ENCODE peak calls at places on chromosomes 1 and 21, in six cellular contexts. K, G, C, B, M and I are unnamed samples.

GRCh38 chr1:153122831-153123421 is 9.6 kb upstream of the SPRR2F start:
- DNase-seq in G (no peak), M (no peak), K (no peak), B (no peak), C (no peak), I (no peak)

GRCh38 chr21:31455506-31455905 is 111.4 kb upstream of the TIAM1 start:
- DNase-seq in C (no peak), K (no peak), G (no peak), B (no peak), M (no peak), I (no peak)

GRCh38 chr1:31632649-31633048 is 12.0 kb downstream of the PEF1 start:
- DNase-seq in G (no peak), C (no peak), M (no peak), B (no peak), K (no peak), I (no peak)

GRCh38 chr21:42009018-42009830 is 936 bp downstream of the ZBTB21 start:
- DNase-seq in M (peak), B (peak), C (peak), G (peak), K (peak), I (peak)

GRCh38 chr1:52842643-52843310 is at the start of gene ZYG11A:
- DNase-seq in B (peak), G (peak), K (peak), C (peak), M (peak), I (peak)

GRCh38 chr1:26531651-26532131 is 2.1 kb downstream of the RPS6KA1 start:
- DNase-seq in K (no peak), C (no peak), B (no peak), M (no peak), G (no peak), I (no peak)

GRCh38 chr21:14273736-14274538 is 58.0 kb downstream of the RBM11 start:
- DNase-seq in K (no peak), C (no peak), B (no peak), G (no peak), M (no peak), I (peak)

GRCh38 chr1:194043984-194044755 is 857.8 kb upstream of the B3GALT2 start:
- DNase-seq in K (no peak), B (no peak), G (no peak), M (no peak), C (no peak), I (no peak)

GRCh38 chr21:25421327-25422028 is 185.8 kb downstream of the MRPL39 start:
- DNase-seq in M (peak), B (peak), G (no peak), C (peak), K (peak), I (peak)

GRCh38 chr1:109977225-109977624 is 7.3 kb upstream of the AHCYL1 start:
- DNase-seq in K (no peak), B (no peak), M (no peak), G (no peak), C (no peak), I (no peak)

GRCh38 chr1:114299331-114300005 is 145.8 kb upstream of the SYT6 start:
- DNase-seq in M (no peak), B (no peak), G (no peak), K (no peak), C (no peak), I (no peak)

GRCh38 chr1:219210067-219210466 is 36.4 kb downstream of the LYPLAL1 start:
- DNase-seq in K (no peak), B (no peak), G (no peak), M (no peak), C (no peak), I (no peak)

GRCh38 chr1:36367798-36368197 is 17.9 kb downstream of the STK40 start:
- DNase-seq in M (no peak), K (no peak), G (no peak), B (no peak), C (no peak), I (no peak)

GRCh38 chr1:6095511-6096242 is 50.0 kb downstream of the KCNAB2 start:
- DNase-seq in C (no peak), M (no peak), K (no peak), B (no peak), G (no peak), I (no peak)

GRCh38 chr1:242219905-242220304 is 221.0 kb upstream of the MAP1LC3C start:
- DNase-seq in B (no peak), G (no peak), K (no peak), C (no peak), M (no peak), I (no peak)

GRCh38 chr1:153683853-153684252 is 5.4 kb downstream of the NPR1 start:
- DNase-seq in K (no peak), G (no peak), C (no peak), B (no peak), M (no peak), I (no peak)

GRCh38 chr1:219782311-219782710 is 146.0 kb downstream of the SLC30A10 start:
- DNase-seq in K (no peak), B (no peak), M (no peak), C (no peak), G (no peak), I (no peak)

GRCh38 chr1:116921301-116921885 is 11.7 kb downstream of the PTGFRN start:
- DNase-seq in K (no peak), B (no peak), G (no peak), M (no peak), C (no peak), I (no peak)

GRCh38 chr1:92470216-92470615 is 16.5 kb downstream of the GFI1 start:
- DNase-seq in M (no peak), C (no peak), G (no peak), K (no peak), B (no peak), I (no peak)

GRCh38 chr1:68320349-68320748 is 88.0 kb upstream of the WLS start:
- DNase-seq in B (no peak), M (no peak), G (no peak), K (no peak), C (no peak), I (no peak)

GRCh38 chr1:208160259-208160819 is 83.8 kb downstream of the PLXNA2 start:
- DNase-seq in B (no peak), K (no peak), C (no peak), G (no peak), M (no peak), I (no peak)

GRCh38 chr1:156103521-156103947 is 11.0 kb upstream of the LMNA start:
- DNase-seq in B (no peak), G (no peak), M (no peak), C (peak), K (no peak), I (peak)

GRCh38 chr1:54392401-54392800 is 13.8 kb downstream of the SSBP3 start:
- DNase-seq in M (no peak), B (no peak), K (no peak), G (no peak), C (no peak), I (no peak)

GRCh38 chr21:46243325-46243724 is 14.8 kb upstream of the LSS start:
- DNase-seq in C (no peak), G (no peak), M (no peak), K (no peak), B (no peak), I (no peak)

GRCh38 chr1:5650283-5651026 is 341.8 kb downstream of the NPHP4 start:
- DNase-seq in K (no peak), B (no peak), C (no peak), M (no peak), G (no peak), I (no peak)

GRCh38 chr21:15809818-15810217 is 80.0 kb downstream of the USP25 start:
- DNase-seq in G (no peak), C (no peak), B (no peak), M (no peak), K (no peak), I (no peak)

GRCh38 chr1:231016234-231016633 is 23.8 kb downstream of the FAM89A start:
- DNase-seq in B (peak), C (no peak), K (no peak), M (no peak), G (no peak), I (no peak)

GRCh38 chr21:43369124-43369523 is 57.8 kb downstream of the SIK1 start:
- DNase-seq in B (no peak), M (no peak), K (no peak), G (no peak), C (no peak), I (no peak)

GRCh38 chr1:240768979-240769378 is 157.0 kb upstream of the GREM2 start:
- DNase-seq in C (no peak), K (no peak), M (no peak), G (no peak), B (no peak), I (no peak)

GRCh38 chr1:228867093-228867950 is 132.0 kb downstream of the RHOU start:
- DNase-seq in G (no peak), K (no peak), M (no peak), B (no peak), C (no peak), I (no peak)

GRCh38 chr1:174871886-174872285 is 127.9 kb upstream of the CACYBP start:
- DNase-seq in G (no peak), M (no peak), C (no peak), K (no peak), B (no peak), I (no peak)

GRCh38 chr1:90671736-90672135 is 45.4 kb downstream of the BARHL2 start:
- DNase-seq in C (no peak), B (no peak), G (no peak), M (no peak), K (no peak), I (no peak)

GRCh38 chr1:203597386-203598040 is 29.1 kb upstream of the ATP2B4 start:
- DNase-seq in G (no peak), B (no peak), K (no peak), C (no peak), M (no peak), I (no peak)

GRCh38 chr1:151157067-151157531 is 650 bp downstream of the TNFAIP8L2 start:
- DNase-seq in B (no peak), G (no peak), C (peak), K (peak), M (peak), I (no peak)

GRCh38 chr21:44790401-44790800 is 11.2 kb downstream of the UBE2G2 start:
- DNase-seq in K (no peak), G (no peak), C (no peak), M (no peak), B (no peak), I (no peak)

GRCh38 chr1:206668351-206668750 is 16.4 kb upstream of the MAPKAPK2 start:
- DNase-seq in K (no peak), B (no peak), M (no peak), C (no peak), G (no peak), I (no peak)

GRCh38 chr1:221284028-221284427 is 404.8 kb downstream of the HLX start:
- DNase-seq in M (no peak), G (no peak), C (no peak), B (peak), K (no peak), I (peak)

GRCh38 chr1:198809247-198809646 is 170.4 kb downstream of the PTPRC start:
- DNase-seq in C (no peak), G (no peak), B (no peak), M (no peak), K (no peak), I (no peak)